ENCODE peak calls at places on chromosome 17, in six cellular contexts. X, R, M, V, P and O are unnamed samples.

GRCh38 chr17:73929860-73930430 is 273.5 kb upstream of the RPL38 start:
- DNase-seq in X (no peak), R (no peak), M (no peak), V (no peak), P (no peak), O (no peak)

GRCh38 chr17:43784628-43785101 is 4.4 kb downstream of the CFAP97D1 start:
- DNase-seq in X (peak; percentile 84), R (no peak), M (no peak), V (no peak), P (no peak), O (no peak)

GRCh38 chr17:14771543-14771942 is 470.7 kb downstream of the HS3ST3B1 start:
- DNase-seq in X (no peak), R (no peak), M (no peak), V (no peak), P (no peak), O (no peak)

GRCh38 chr17:29019475-29020181 is 13.8 kb upstream of the SEZ6 start:
- DNase-seq in X (no peak), R (no peak), M (no peak), V (no peak), P (no peak), O (no peak)

GRCh38 chr17:72717676-72718075 is 374.8 kb downstream of the SLC39A11 start:
- DNase-seq in X (peak; percentile 20), R (no peak), M (no peak), V (no peak), P (peak; percentile 76), O (no peak)

GRCh38 chr17:46056800-46057304 is 57.8 kb downstream of the STH start:
- DNase-seq in X (peak; percentile 73), R (no peak), M (no peak), V (no peak), P (peak; percentile 45), O (no peak)

GRCh38 chr17:46795379-46795952 is 23.0 kb downstream of the WNT3 start:
- DNase-seq in X (no peak), R (no peak), M (no peak), V (no peak), P (peak; percentile 84), O (no peak)

GRCh38 chr17:56945938-56946337 is 14.9 kb downstream of the COIL start:
- DNase-seq in X (no peak), R (no peak), M (no peak), V (no peak), P (no peak), O (no peak)

GRCh38 chr17:34579979-34580684 is 750 bp downstream of the TMEM132E start:
- DNase-seq in X (no peak), R (no peak), M (no peak), V (no peak), P (no peak), O (peak; percentile 59)

GRCh38 chr17:4750606-4751005 is 10.9 kb upstream of the CXCL16 start:
- DNase-seq in X (no peak), R (no peak), M (no peak), V (no peak), P (no peak), O (no peak)

GRCh38 chr17:72974605-72975232 is 117.8 kb downstream of the SLC39A11 start:
- DNase-seq in X (peak; percentile 24), R (no peak), M (no peak), V (no peak), P (no peak), O (no peak)

GRCh38 chr17:43912635-43913304 is 5.4 kb upstream of the MPP2 start:
- DNase-seq in X (no peak), R (no peak), M (no peak), V (no peak), P (no peak), O (no peak)

GRCh38 chr17:75571197-75571884 is 16.3 kb upstream of the MYO15B start:
- DNase-seq in X (no peak), R (no peak), M (peak; percentile 91), V (peak; percentile 71), P (no peak), O (peak; percentile 95)

DNA sequence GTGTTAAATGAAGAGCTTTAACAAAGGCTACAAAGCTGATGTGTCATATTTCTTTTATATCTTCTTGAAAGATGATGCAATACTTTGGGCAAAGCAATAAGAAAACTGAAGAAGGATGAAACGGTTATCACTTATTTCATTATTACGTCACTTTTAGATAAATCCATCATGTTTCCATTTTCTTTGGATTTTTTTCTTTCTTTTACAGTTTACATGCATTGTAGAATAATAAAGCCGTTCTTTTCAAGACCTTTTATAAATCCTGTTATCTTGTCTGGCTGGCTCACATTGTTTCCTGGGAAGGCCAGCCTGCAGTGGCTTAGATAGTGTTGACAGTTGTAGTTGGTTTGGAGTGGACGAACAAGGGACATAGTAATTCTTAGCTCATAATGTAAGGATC is 28.9 kb downstream of the TANC2 start:
- DNase-seq in X (peak; percentile 10), R (no peak), M (no peak), V (no peak), P (no peak), O (no peak)
- TF ChIP-seq CTCF in X (no peak), R (no peak), M (no peak), V (no peak), P (no peak), O (no peak)

GRCh38 chr17:48605409-48605864 is 651 bp upstream of the HOXB6 start:
- DNase-seq in X (no peak), R (no peak), M (no peak), V (no peak), P (no peak), O (no peak)

GRCh38 chr17:48601528-48602430 is 3.0 kb downstream of the HOXB6 start:
- DNase-seq in X (no peak), R (no peak), M (no peak), V (no peak), P (no peak), O (no peak)

GRCh38 chr17:48604770-48605329 is at the start of gene HOXB6:
- DNase-seq in X (no peak), R (no peak), M (no peak), V (no peak), P (no peak), O (no peak)

GRCh38 chr17:48605991-48606891 is 1.5 kb upstream of the HOXB6 start:
- DNase-seq in X (no peak), R (no peak), M (no peak), V (no peak), P (no peak), O (no peak)

DNA sequence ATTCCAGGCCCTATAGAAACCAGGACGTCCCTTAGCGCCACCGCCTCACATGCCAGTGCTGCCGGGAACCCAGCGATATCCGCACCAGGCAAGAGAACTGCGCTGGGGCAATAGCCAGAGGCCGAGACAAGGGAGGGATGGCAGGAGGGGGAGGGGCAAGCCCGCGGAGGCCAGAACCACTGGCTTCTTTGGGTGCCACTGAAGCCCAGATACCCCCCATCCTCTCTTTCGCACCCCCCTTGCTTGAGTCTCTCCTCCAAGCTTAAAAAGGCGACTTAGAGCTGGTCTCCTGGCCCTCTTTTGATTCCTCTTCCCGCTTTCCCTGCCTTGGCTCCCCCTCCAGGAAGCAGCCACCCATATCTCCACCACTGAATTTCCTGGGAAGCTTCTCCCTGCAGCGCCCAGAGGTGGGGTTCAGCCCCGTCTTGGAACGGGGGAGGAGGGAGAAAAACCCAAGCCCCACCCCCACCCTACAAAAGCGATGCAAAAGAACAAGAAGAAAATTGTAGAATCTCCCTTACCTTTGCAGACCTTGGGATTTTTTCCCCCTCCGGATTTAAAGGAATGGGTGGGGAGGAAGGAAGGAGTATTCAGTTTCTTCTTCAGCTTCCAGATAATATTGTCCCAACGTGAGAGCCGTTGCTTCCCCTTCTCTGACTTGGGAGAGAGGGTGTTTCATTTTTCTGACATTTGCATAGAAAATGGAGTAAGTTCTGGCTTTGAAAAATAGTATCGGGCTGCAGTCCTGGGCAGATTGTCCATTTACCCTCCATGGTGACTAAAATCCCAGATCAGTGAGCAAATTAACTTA is 622 bp downstream of the HOXB6 start:
- DNase-seq in X (no peak), R (no peak), M (no peak), V (no peak), P (peak; percentile 69), O (no peak)
- TF ChIP-seq CTCF in X (no peak), R (no peak), M (no peak), V (no peak), P (no peak), O (no peak)

GRCh38 chr17:42182927-42183734 is 2.1 kb downstream of the HCRT start:
- DNase-seq in X (peak; percentile 23), R (no peak), M (no peak), V (no peak), P (no peak), O (no peak)
- TF ChIP-seq CTCF in X (no peak), R (no peak), M (no peak), V (no peak), P (no peak), O (no peak)

GRCh38 chr17:16918443-16918842 is 53.5 kb downstream of the TNFRSF13B start:
- DNase-seq in X (no peak), R (no peak), M (no peak), V (no peak), P (no peak), O (no peak)

GRCh38 chr17:16917995-16918394 is 53.9 kb downstream of the TNFRSF13B start:
- DNase-seq in X (no peak), R (no peak), M (peak; percentile 11), V (no peak), P (no peak), O (no peak)

GRCh38 chr17:16912021-16912962 is 59.6 kb downstream of the TNFRSF13B start:
- DNase-seq in X (no peak), R (no peak), M (no peak), V (no peak), P (no peak), O (no peak)

GRCh38 chr17:16916557-16916920 is 55.4 kb downstream of the TNFRSF13B start:
- DNase-seq in X (no peak), R (no peak), M (no peak), V (no peak), P (no peak), O (no peak)

DNA sequence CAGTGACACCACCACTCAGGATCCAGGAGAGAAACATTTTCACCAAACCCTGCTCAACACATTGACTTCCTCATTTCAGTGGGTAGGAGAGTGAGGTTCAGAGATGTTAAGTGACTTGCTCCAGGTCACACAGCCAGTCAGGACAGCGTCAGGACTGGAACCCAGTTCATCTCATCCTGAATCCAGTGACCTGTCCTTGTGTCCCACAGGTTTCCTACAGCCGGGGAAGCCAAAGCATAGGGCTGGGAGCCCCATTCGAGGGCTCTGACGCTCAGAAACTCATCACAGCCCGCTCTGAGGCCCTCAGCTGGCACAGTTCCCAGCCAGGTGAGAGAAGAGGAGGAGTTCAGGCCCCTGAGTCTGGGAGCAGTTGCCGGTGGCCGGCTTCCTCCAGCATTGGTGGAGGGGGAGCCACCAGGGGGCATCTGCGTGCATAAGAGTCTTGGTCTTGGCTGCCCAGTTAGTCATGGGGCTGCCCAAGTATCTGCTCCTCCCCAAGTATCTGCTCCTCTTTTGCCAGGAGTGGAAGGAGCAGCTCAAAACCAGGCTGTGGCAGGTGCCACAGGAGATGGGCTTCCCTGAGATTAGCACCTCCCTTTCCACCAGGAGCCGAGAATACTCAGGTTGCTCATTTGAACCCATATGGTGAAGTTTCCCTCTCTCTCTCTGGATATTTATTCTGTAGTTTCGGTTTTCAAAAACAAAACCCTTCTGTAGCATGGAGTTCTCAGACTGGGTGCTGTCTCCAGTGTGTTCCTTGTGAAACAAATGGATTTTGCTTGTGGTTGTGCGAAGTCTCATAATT is 56.0 kb downstream of the TNFRSF13B start:
- DNase-seq in X (no peak), R (no peak), M (peak; percentile 76), V (peak; percentile 67), P (peak; percentile 70), O (peak; percentile 82)
- TF ChIP-seq CTCF in X (peak; percentile 41), R (no peak), M (peak; percentile 75), V (peak; percentile 85), P (peak; percentile 67), O (peak; percentile 80)

DNA sequence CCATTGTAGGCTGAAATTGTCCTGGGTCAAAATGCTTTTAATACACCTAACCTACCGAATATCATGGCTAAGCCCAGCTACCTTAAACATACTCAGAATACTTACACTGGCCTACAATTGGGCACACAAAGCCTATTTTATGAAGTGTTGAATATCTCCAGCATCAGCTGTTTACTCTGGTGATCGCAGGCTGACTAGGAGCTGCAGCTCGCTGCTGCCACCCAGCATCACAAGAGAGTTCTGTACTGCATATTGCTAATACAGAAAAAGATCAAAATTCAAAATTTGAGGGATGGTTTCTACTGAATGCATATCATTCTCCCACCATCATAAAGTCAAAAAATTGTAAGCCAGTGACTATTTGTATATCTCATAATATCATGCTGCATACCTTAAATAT is 55.3 kb downstream of the ULK2 start:
- DNase-seq in X (no peak), R (no peak), M (no peak), V (no peak), P (no peak), O (no peak)
- TF ChIP-seq CTCF in X (no peak), R (no peak), M (peak; percentile 10), V (peak; percentile 43), P (peak; percentile 19), O (peak; percentile 36)